ENCODE peak calls at places on chromosomes 1 and 21, in six cellular contexts. One of them, this sample, is unnamed.

GRCh38 chr1:111738436-111739221 is 566 bp downstream of the INKA2 start:
- DNase-seq in OCI-LY7: peak; percentile 65
- DNase-seq in MM.1S: peak; percentile 54
- DNase-seq in hepatocyte: peak; percentile 79
- DNase-seq in PC-9: peak; percentile 66
- DNase-seq in PC-3: peak; percentile 67
- DNase-seq in this sample: peak; percentile 74

GRCh38 chr1:167766538-167766937 is 44.8 kb downstream of the MPZL1 start:
- DNase-seq in OCI-LY7: no peak
- DNase-seq in PC-9: no peak
- DNase-seq in hepatocyte: no peak
- DNase-seq in MM.1S: no peak
- DNase-seq in PC-3: peak; percentile 44
- DNase-seq in this sample: no peak

GRCh38 chr1:42089246-42089645 is 64.0 kb upstream of the GUCA2B start:
- DNase-seq in OCI-LY7: no peak
- DNase-seq in hepatocyte: no peak
- DNase-seq in MM.1S: no peak
- DNase-seq in PC-3: no peak
- DNase-seq in PC-9: no peak
- DNase-seq in this sample: no peak

GRCh38 chr21:34282223-34282622 is 81.6 kb upstream of the KCNE2 start:
- DNase-seq in hepatocyte: no peak
- DNase-seq in PC-3: peak; percentile 60
- DNase-seq in OCI-LY7: no peak
- DNase-seq in PC-9: no peak
- DNase-seq in MM.1S: no peak
- DNase-seq in this sample: no peak

GRCh38 chr1:35288761-35289160 is 20.3 kb downstream of the ZMYM4 start:
- DNase-seq in PC-3: peak; percentile 60
- DNase-seq in PC-9: no peak
- DNase-seq in hepatocyte: no peak
- DNase-seq in MM.1S: no peak
- DNase-seq in OCI-LY7: no peak
- DNase-seq in this sample: no peak

GRCh38 chr21:31900121-31900895 is 27.5 kb downstream of the HUNK start:
- DNase-seq in hepatocyte: peak; percentile 88
- DNase-seq in PC-3: no peak
- DNase-seq in PC-9: no peak
- DNase-seq in MM.1S: no peak
- DNase-seq in OCI-LY7: no peak
- DNase-seq in this sample: no peak

GRCh38 chr21:35438643-35439404 is 389.7 kb upstream of the RUNX1 start:
- DNase-seq in MM.1S: peak; percentile 60
- DNase-seq in PC-3: no peak
- DNase-seq in hepatocyte: peak; percentile 24
- DNase-seq in OCI-LY7: no peak
- DNase-seq in PC-9: no peak
- DNase-seq in this sample: no peak

GRCh38 chr1:17338706-17339493 is 30.9 kb downstream of the PADI4 start:
- DNase-seq in MM.1S: no peak
- DNase-seq in OCI-LY7: no peak
- DNase-seq in PC-9: no peak
- DNase-seq in hepatocyte: no peak
- DNase-seq in PC-3: no peak
- DNase-seq in this sample: no peak

GRCh38 chr1:32627596-32628162 is 22.7 kb downstream of the ZBTB8OS start:
- DNase-seq in MM.1S: peak; percentile 98
- DNase-seq in PC-9: no peak
- DNase-seq in OCI-LY7: peak; percentile 84
- DNase-seq in PC-3: no peak
- DNase-seq in hepatocyte: no peak
- DNase-seq in this sample: no peak

GRCh38 chr1:210293191-210293607 is 35.5 kb upstream of the HHAT start:
- DNase-seq in OCI-LY7: no peak
- DNase-seq in hepatocyte: peak; percentile 42
- DNase-seq in PC-3: no peak
- DNase-seq in PC-9: no peak
- DNase-seq in MM.1S: no peak
- DNase-seq in this sample: no peak

GRCh38 chr1:239868117-239868516 is 223.6 kb upstream of the FMN2 start:
- DNase-seq in PC-3: no peak
- DNase-seq in PC-9: no peak
- DNase-seq in OCI-LY7: no peak
- DNase-seq in hepatocyte: no peak
- DNase-seq in MM.1S: no peak
- DNase-seq in this sample: no peak

GRCh38 chr1:41358152-41358937 is 2.9 kb upstream of the FOXO6 start:
- DNase-seq in OCI-LY7: no peak
- DNase-seq in PC-3: no peak
- DNase-seq in hepatocyte: no peak
- DNase-seq in PC-9: peak; percentile 35
- DNase-seq in MM.1S: no peak
- DNase-seq in this sample: peak; percentile 61

GRCh38 chr1:180778782-180779398 is 133.8 kb upstream of the KIAA1614 start:
- DNase-seq in hepatocyte: peak; percentile 27
- DNase-seq in OCI-LY7: peak; percentile 25
- DNase-seq in MM.1S: peak; percentile 45
- DNase-seq in PC-3: peak; percentile 38
- DNase-seq in PC-9: no peak
- DNase-seq in this sample: peak; percentile 55

GRCh38 chr1:66489972-66490601 is 43.9 kb upstream of the SGIP1 start:
- DNase-seq in PC-3: no peak
- DNase-seq in hepatocyte: no peak
- DNase-seq in OCI-LY7: no peak
- DNase-seq in PC-9: no peak
- DNase-seq in MM.1S: no peak
- DNase-seq in this sample: no peak
- H3K9me2 ChIP-seq in PC-3: no peaks in the 10 kb centered on the region
- H3K9me2 ChIP-seq in hepatocyte: no peaks in the 10 kb centered on the region
- H3K9me2 ChIP-seq in OCI-LY7: no peaks in the 10 kb centered on the region
- H3K9me2 ChIP-seq in PC-9: no peaks in the 10 kb centered on the region
- H3K9me2 ChIP-seq in MM.1S: no peaks in the 10 kb centered on the region
- H3K9me2 ChIP-seq in this sample: no peaks in the 10 kb centered on the region

GRCh38 chr1:172360511-172360910 is 60.0 kb upstream of the C1orf105 start:
- DNase-seq in MM.1S: no peak
- DNase-seq in OCI-LY7: no peak
- DNase-seq in PC-9: peak; percentile 35
- DNase-seq in hepatocyte: no peak
- DNase-seq in PC-3: peak; percentile 98
- DNase-seq in this sample: peak; percentile 91

GRCh38 chr1:172357753-172358152 is 62.7 kb upstream of the C1orf105 start:
- DNase-seq in MM.1S: no peak
- DNase-seq in hepatocyte: no peak
- DNase-seq in PC-9: no peak
- DNase-seq in PC-3: no peak
- DNase-seq in OCI-LY7: peak; percentile 6
- DNase-seq in this sample: no peak

GRCh38 chr1:172359531-172359991 is 60.9 kb upstream of the C1orf105 start:
- DNase-seq in MM.1S: no peak
- DNase-seq in OCI-LY7: no peak
- DNase-seq in hepatocyte: peak; percentile 77
- DNase-seq in PC-9: no peak
- DNase-seq in PC-3: peak; percentile 98
- DNase-seq in this sample: no peak

GRCh38 chr1:172354291-172354940 is 66.1 kb upstream of the C1orf105 start:
- DNase-seq in PC-3: no peak
- DNase-seq in MM.1S: no peak
- DNase-seq in PC-9: no peak
- DNase-seq in OCI-LY7: no peak
- DNase-seq in hepatocyte: no peak
- DNase-seq in this sample: no peak

GRCh38 chr1:172356620-172357019 is 63.9 kb upstream of the C1orf105 start:
- DNase-seq in OCI-LY7: no peak
- DNase-seq in MM.1S: no peak
- DNase-seq in hepatocyte: peak; percentile 76
- DNase-seq in PC-3: peak; percentile 95
- DNase-seq in PC-9: no peak
- DNase-seq in this sample: no peak
- H3K4me1 ChIP-seq in OCI-LY7: peaks cover 36% of the 10 kb centered on the region
- H3K4me1 ChIP-seq in MM.1S: peaks cover 23% of the 10 kb centered on the region
- H3K4me1 ChIP-seq in hepatocyte: peaks cover 79% of the 10 kb centered on the region
- H3K4me1 ChIP-seq in PC-3: peaks cover 79% of the 10 kb centered on the region
- H3K4me1 ChIP-seq in PC-9: peaks cover 73% of the 10 kb centered on the region
- H3K4me1 ChIP-seq in this sample: peaks cover 38% of the 10 kb centered on the region

GRCh38 chr1:183073320-183073719 is 50.1 kb downstream of the LAMC1 start:
- DNase-seq in hepatocyte: no peak
- DNase-seq in PC-9: no peak
- DNase-seq in OCI-LY7: no peak
- DNase-seq in PC-3: no peak
- DNase-seq in MM.1S: peak; percentile 25
- DNase-seq in this sample: no peak
- H4K20me1 ChIP-seq in hepatocyte: peaks cover 3% of the 10 kb centered on the region
- H4K20me1 ChIP-seq in PC-9: peaks cover 7% of the 10 kb centered on the region
- H4K20me1 ChIP-seq in OCI-LY7: peaks cover 12% of the 10 kb centered on the region
- H4K20me1 ChIP-seq in PC-3: no peaks in the 10 kb centered on the region
- H4K20me1 ChIP-seq in MM.1S: no peaks in the 10 kb centered on the region
- H4K20me1 ChIP-seq in this sample: peaks cover 4% of the 10 kb centered on the region

GRCh38 chr1:105023719-105024118 is 1274.0 kb downstream of the AMY1C start:
- DNase-seq in OCI-LY7: no peak
- DNase-seq in PC-3: no peak
- DNase-seq in PC-9: no peak
- DNase-seq in MM.1S: no peak
- DNase-seq in hepatocyte: no peak
- DNase-seq in this sample: no peak

DNA sequence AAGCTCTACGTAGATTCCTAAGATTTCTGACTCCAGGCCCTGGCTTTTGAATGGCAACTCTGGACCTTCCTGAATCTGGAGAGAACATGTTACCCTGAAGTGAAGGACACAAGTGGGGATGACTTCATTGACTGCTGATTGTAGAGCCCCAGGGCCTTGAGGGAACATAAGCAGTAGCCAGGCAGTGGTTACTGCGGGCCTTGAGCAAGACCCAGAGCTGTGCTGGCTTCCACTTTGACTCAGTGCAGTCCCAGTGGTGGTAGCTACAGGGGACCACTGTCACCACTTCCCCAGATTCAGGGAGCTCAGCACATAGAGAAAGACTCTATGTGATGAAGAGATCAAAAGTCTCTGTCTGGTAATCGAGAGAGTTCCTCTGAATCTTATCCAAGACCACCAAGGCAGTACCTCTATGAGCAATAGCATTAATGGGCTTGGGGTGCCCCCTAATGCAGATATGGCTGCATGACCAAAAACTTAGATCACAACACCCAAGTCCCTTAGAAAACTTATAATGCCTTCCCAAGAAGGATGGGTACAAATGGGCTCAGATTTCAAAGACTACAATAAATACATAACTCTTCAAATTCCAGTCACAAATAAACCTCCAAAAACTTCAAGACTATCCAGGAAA is 1278.3 kb downstream of the AMY1C start:
- DNase-seq in MM.1S: no peak
- DNase-seq in PC-3: no peak
- DNase-seq in hepatocyte: no peak
- DNase-seq in PC-9: no peak
- DNase-seq in OCI-LY7: peak; percentile 45
- DNase-seq in this sample: peak; percentile 23
- H3K9me2 ChIP-seq in MM.1S: no peaks in the 10 kb centered on the region
- H3K9me2 ChIP-seq in PC-3: no peaks in the 10 kb centered on the region
- H3K9me2 ChIP-seq in hepatocyte: no peaks in the 10 kb centered on the region
- H3K9me2 ChIP-seq in PC-9: no peaks in the 10 kb centered on the region
- H3K9me2 ChIP-seq in OCI-LY7: no peaks in the 10 kb centered on the region
- H3K9me2 ChIP-seq in this sample: no peaks in the 10 kb centered on the region

GRCh38 chr1:164631751-164632150 is 72.8 kb downstream of the PBX1 start:
- DNase-seq in PC-3: no peak
- DNase-seq in MM.1S: no peak
- DNase-seq in OCI-LY7: no peak
- DNase-seq in hepatocyte: no peak
- DNase-seq in PC-9: no peak
- DNase-seq in this sample: no peak
- H3K4me1 ChIP-seq in PC-3: peaks cover 3% of the 10 kb centered on the region
- H3K4me1 ChIP-seq in MM.1S: peaks cover 39% of the 10 kb centered on the region
- H3K4me1 ChIP-seq in OCI-LY7: no peaks in the 10 kb centered on the region
- H3K4me1 ChIP-seq in hepatocyte: peaks cover 25% of the 10 kb centered on the region
- H3K4me1 ChIP-seq in PC-9: peaks cover 40% of the 10 kb centered on the region
- H3K4me1 ChIP-seq in this sample: peaks cover 55% of the 10 kb centered on the region

This sample was measured in GM23338.